ENCODE peak calls at places on chromosomes 4 and X, in six cellular contexts. One of them, this sample, is unnamed.

GRCh38 chr4:143554728-143555597 is 41.5 kb downstream of the SMARCA5 start:
- DNase-seq in skeletal muscle cell: no peak
- DNase-seq in ovary: no peak
- DNase-seq in transverse colon: no peak
- DNase-seq in heart left ventricle: no peak
- DNase-seq in foreskin fibroblast: no peak
- DNase-seq in this sample: no peak

GRCh38 chr4:42473071-42473684 is 75.9 kb downstream of the SHISA3 start:
- DNase-seq in skeletal muscle cell: no peak
- DNase-seq in ovary: no peak
- DNase-seq in transverse colon: no peak
- DNase-seq in heart left ventricle: no peak
- DNase-seq in foreskin fibroblast: no peak
- DNase-seq in this sample: no peak

GRCh38 chrX:72182924-72183323 is 1.4 kb downstream of the PIN4 start:
- DNase-seq in skeletal muscle cell: no peak
- DNase-seq in ovary: no peak
- DNase-seq in transverse colon: no peak
- DNase-seq in heart left ventricle: no peak
- DNase-seq in foreskin fibroblast: no peak
- DNase-seq in this sample: no peak

GRCh38 chr4:1802720-1803522 is 9.8 kb downstream of the FGFR3 start:
- DNase-seq in skeletal muscle cell: no peak
- DNase-seq in ovary: no peak
- DNase-seq in transverse colon: no peak
- DNase-seq in heart left ventricle: no peak
- DNase-seq in foreskin fibroblast: no peak
- DNase-seq in this sample: no peak

GRCh38 chr4:89296399-89296798 is 11.2 kb downstream of the GPRIN3 start:
- DNase-seq in skeletal muscle cell: no peak
- DNase-seq in ovary: no peak
- DNase-seq in transverse colon: no peak
- DNase-seq in heart left ventricle: no peak
- DNase-seq in foreskin fibroblast: no peak
- DNase-seq in this sample: no peak

GRCh38 chrX:13216139-13216538 is 103.7 kb downstream of the ATXN3L start:
- DNase-seq in skeletal muscle cell: no peak
- DNase-seq in ovary: no peak
- DNase-seq in transverse colon: no peak
- DNase-seq in heart left ventricle: no peak
- DNase-seq in foreskin fibroblast: no peak
- DNase-seq in this sample: no peak

GRCh38 chr4:123737156-123737555 is 340.6 kb downstream of the SPRY1 start:
- DNase-seq in skeletal muscle cell: no peak
- DNase-seq in ovary: no peak
- DNase-seq in transverse colon: no peak
- DNase-seq in heart left ventricle: no peak
- DNase-seq in foreskin fibroblast: no peak
- DNase-seq in this sample: no peak

GRCh38 chr4:139851639-139852038 is 186.0 kb downstream of the MGST2 start:
- DNase-seq in skeletal muscle cell: no peak
- DNase-seq in ovary: no peak
- DNase-seq in transverse colon: no peak
- DNase-seq in heart left ventricle: no peak
- DNase-seq in foreskin fibroblast: no peak
- DNase-seq in this sample: no peak

GRCh38 chr4:13783800-13784411 is 156.4 kb upstream of the BOD1L1 start:
- DNase-seq in skeletal muscle cell: no peak
- DNase-seq in ovary: no peak
- DNase-seq in transverse colon: no peak
- DNase-seq in heart left ventricle: no peak
- DNase-seq in foreskin fibroblast: no peak
- DNase-seq in this sample: peak; percentile 55

GRCh38 chrX:25754399-25754798 is 383.7 kb upstream of the MAGEB18 start:
- DNase-seq in skeletal muscle cell: no peak
- DNase-seq in ovary: no peak
- DNase-seq in transverse colon: no peak
- DNase-seq in heart left ventricle: no peak
- DNase-seq in foreskin fibroblast: no peak
- DNase-seq in this sample: no peak

GRCh38 chr4:80036949-80037348 is 36.1 kb downstream of the ANTXR2 start:
- DNase-seq in skeletal muscle cell: peak; percentile 83
- DNase-seq in ovary: no peak
- DNase-seq in transverse colon: no peak
- DNase-seq in heart left ventricle: no peak
- DNase-seq in foreskin fibroblast: peak; percentile 40
- DNase-seq in this sample: no peak

GRCh38 chrX:9420513-9420912 is 44.3 kb upstream of the TBL1X start:
- DNase-seq in skeletal muscle cell: no peak
- DNase-seq in ovary: no peak
- DNase-seq in transverse colon: no peak
- DNase-seq in heart left ventricle: no peak
- DNase-seq in foreskin fibroblast: no peak
- DNase-seq in this sample: no peak

GRCh38 chr4:82593416-82593815 is 31.6 kb upstream of the TMEM150C start:
- DNase-seq in skeletal muscle cell: no peak
- DNase-seq in ovary: no peak
- DNase-seq in transverse colon: no peak
- DNase-seq in heart left ventricle: no peak
- DNase-seq in foreskin fibroblast: no peak
- DNase-seq in this sample: no peak

GRCh38 chrX:40304115-40304514 is 206.4 kb upstream of the BCOR start:
- DNase-seq in skeletal muscle cell: no peak
- DNase-seq in ovary: no peak
- DNase-seq in transverse colon: no peak
- DNase-seq in heart left ventricle: no peak
- DNase-seq in foreskin fibroblast: no peak
- DNase-seq in this sample: no peak

GRCh38 chrX:153925739-153926593 is at the start of gene ARHGAP4:
- DNase-seq in skeletal muscle cell: no peak
- DNase-seq in ovary: no peak
- DNase-seq in transverse colon: no peak
- DNase-seq in heart left ventricle: no peak
- DNase-seq in foreskin fibroblast: no peak
- DNase-seq in this sample: no peak

GRCh38 chr4:163902417-163902816 is 407.9 kb downstream of the TMA16 start:
- DNase-seq in skeletal muscle cell: no peak
- DNase-seq in ovary: no peak
- DNase-seq in transverse colon: no peak
- DNase-seq in heart left ventricle: no peak
- DNase-seq in foreskin fibroblast: no peak
- DNase-seq in this sample: no peak

GRCh38 chrX:56113785-56114436 is 118.2 kb upstream of the KLF8 start:
- DNase-seq in skeletal muscle cell: no peak
- DNase-seq in ovary: no peak
- DNase-seq in transverse colon: no peak
- DNase-seq in heart left ventricle: no peak
- DNase-seq in foreskin fibroblast: no peak
- DNase-seq in this sample: peak; percentile 0

GRCh38 chr4:130922955-130923354 is 1827.0 kb downstream of the C4orf33 start:
- DNase-seq in skeletal muscle cell: no peak
- DNase-seq in ovary: no peak
- DNase-seq in transverse colon: no peak
- DNase-seq in heart left ventricle: peak; percentile 26
- DNase-seq in foreskin fibroblast: no peak
- DNase-seq in this sample: no peak

GRCh38 chr4:55446578-55446922 is 50.8 kb downstream of the TMEM165 start:
- DNase-seq in skeletal muscle cell: no peak
- DNase-seq in ovary: no peak
- DNase-seq in transverse colon: no peak
- DNase-seq in heart left ventricle: no peak
- DNase-seq in foreskin fibroblast: no peak
- DNase-seq in this sample: no peak

GRCh38 chr4:1780435-1780834 is 12.7 kb upstream of the FGFR3 start:
- DNase-seq in skeletal muscle cell: no peak
- DNase-seq in ovary: no peak
- DNase-seq in transverse colon: no peak
- DNase-seq in heart left ventricle: no peak
- DNase-seq in foreskin fibroblast: no peak
- DNase-seq in this sample: no peak

GRCh38 chr4:112411781-112412281 is 104.1 kb downstream of the NEUROG2 start:
- DNase-seq in skeletal muscle cell: no peak
- DNase-seq in ovary: no peak
- DNase-seq in transverse colon: no peak
- DNase-seq in heart left ventricle: peak; percentile 49
- DNase-seq in foreskin fibroblast: no peak
- DNase-seq in this sample: no peak

GRCh38 chrX:54182194-54182863 is 725 bp downstream of the FAM120C start:
- DNase-seq in skeletal muscle cell: no peak
- DNase-seq in ovary: peak; percentile 55
- DNase-seq in transverse colon: peak; percentile 70
- DNase-seq in heart left ventricle: peak; percentile 74
- DNase-seq in foreskin fibroblast: peak; percentile 21
- DNase-seq in this sample: peak; percentile 51

GRCh38 chr4:158371158-158371557 is 150.5 kb upstream of the RXFP1 start:
- DNase-seq in skeletal muscle cell: no peak
- DNase-seq in ovary: no peak
- DNase-seq in transverse colon: no peak
- DNase-seq in heart left ventricle: no peak
- DNase-seq in foreskin fibroblast: peak; percentile 20
- DNase-seq in this sample: peak; percentile 51

GRCh38 chr4:2930821-2931764 is 32.1 kb downstream of the NOP14 start:
- DNase-seq in skeletal muscle cell: no peak
- DNase-seq in ovary: peak; percentile 21
- DNase-seq in transverse colon: peak; percentile 45
- DNase-seq in heart left ventricle: peak; percentile 67
- DNase-seq in foreskin fibroblast: no peak
- DNase-seq in this sample: no peak

GRCh38 chr4:122661176-122661575 is 40.3 kb upstream of the IL21 start:
- DNase-seq in skeletal muscle cell: no peak
- DNase-seq in ovary: no peak
- DNase-seq in transverse colon: no peak
- DNase-seq in heart left ventricle: no peak
- DNase-seq in foreskin fibroblast: peak; percentile 75
- DNase-seq in this sample: peak; percentile 23

GRCh38 chrX:72126539-72127140 is 5.1 kb downstream of the RTL5 start:
- DNase-seq in skeletal muscle cell: peak; percentile 73
- DNase-seq in ovary: peak; percentile 89
- DNase-seq in transverse colon: peak; percentile 87
- DNase-seq in heart left ventricle: peak; percentile 85
- DNase-seq in foreskin fibroblast: peak; percentile 68
- DNase-seq in this sample: peak; percentile 80

GRCh38 chrX:25021132-25021498 is 5.3 kb upstream of the ARX start:
- DNase-seq in skeletal muscle cell: no peak
- DNase-seq in ovary: no peak
- DNase-seq in transverse colon: no peak
- DNase-seq in heart left ventricle: no peak
- DNase-seq in foreskin fibroblast: no peak
- DNase-seq in this sample: no peak

DNA sequence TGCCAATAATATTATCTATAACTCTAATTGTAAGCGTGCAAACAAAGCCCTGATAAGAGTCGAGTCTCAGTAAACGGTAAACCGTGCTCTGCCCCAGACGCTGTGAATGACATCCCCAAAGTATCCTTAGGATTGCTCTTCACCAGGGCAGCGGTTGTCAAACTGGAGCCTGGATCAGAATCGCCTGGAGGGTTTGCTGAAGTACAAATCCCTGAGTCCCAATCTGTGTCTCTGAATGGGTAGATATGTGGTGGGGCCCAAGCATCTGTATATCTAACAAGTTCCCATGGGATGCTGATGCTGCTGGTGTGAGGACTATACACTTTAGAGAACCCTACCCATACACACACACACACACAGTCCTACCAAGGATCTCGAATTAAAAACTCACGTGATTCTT is 813 bp upstream of the APBB2 start:
- DNase-seq in skeletal muscle cell: no peak
- DNase-seq in ovary: no peak
- DNase-seq in transverse colon: no peak
- DNase-seq in heart left ventricle: no peak
- DNase-seq in foreskin fibroblast: no peak
- DNase-seq in this sample: no peak
- H3K4me3 ChIP-seq in skeletal muscle cell: no peak overlapping the region
- H3K4me3 ChIP-seq in ovary: no peak overlapping the region
- H3K4me3 ChIP-seq in transverse colon: peak overlapping the region; percentile 89
- H3K4me3 ChIP-seq in heart left ventricle: no peak overlapping the region
- H3K4me3 ChIP-seq in foreskin fibroblast: no peak overlapping the region
- H3K4me3 ChIP-seq in this sample: no peak overlapping the region

GRCh38 chr4:40190880-40191815 is 5.7 kb upstream of the RHOH start:
- DNase-seq in skeletal muscle cell: no peak
- DNase-seq in ovary: no peak
- DNase-seq in transverse colon: no peak
- DNase-seq in heart left ventricle: no peak
- DNase-seq in foreskin fibroblast: no peak
- DNase-seq in this sample: no peak
- H3K4me3 ChIP-seq in skeletal muscle cell: no peak overlapping the region
- H3K4me3 ChIP-seq in ovary: no peak overlapping the region
- H3K4me3 ChIP-seq in transverse colon: no peak overlapping the region
- H3K4me3 ChIP-seq in heart left ventricle: no peak overlapping the region
- H3K4me3 ChIP-seq in foreskin fibroblast: no peak overlapping the region
- H3K4me3 ChIP-seq in this sample: no peak overlapping the region

GRCh38 chr4:118032691-118033090 is 1.6 kb upstream of the NDST3 start:
- DNase-seq in skeletal muscle cell: no peak
- DNase-seq in ovary: no peak
- DNase-seq in transverse colon: no peak
- DNase-seq in heart left ventricle: no peak
- DNase-seq in foreskin fibroblast: no peak
- DNase-seq in this sample: peak; percentile 46

GRCh38 chr4:118035309-118035708 is 1.0 kb downstream of the NDST3 start:
- DNase-seq in skeletal muscle cell: no peak
- DNase-seq in ovary: no peak
- DNase-seq in transverse colon: no peak
- DNase-seq in heart left ventricle: no peak
- DNase-seq in foreskin fibroblast: no peak
- DNase-seq in this sample: no peak

GRCh38 chr4:118036336-118036735 is 2.0 kb downstream of the NDST3 start:
- DNase-seq in skeletal muscle cell: no peak
- DNase-seq in ovary: no peak
- DNase-seq in transverse colon: no peak
- DNase-seq in heart left ventricle: no peak
- DNase-seq in foreskin fibroblast: no peak
- DNase-seq in this sample: no peak

GRCh38 chr4:118034061-118034785 is at the start of gene NDST3:
- DNase-seq in skeletal muscle cell: peak; percentile 2
- DNase-seq in ovary: peak; percentile 16
- DNase-seq in transverse colon: peak; percentile 39
- DNase-seq in heart left ventricle: peak; percentile 46
- DNase-seq in foreskin fibroblast: peak; percentile 10
- DNase-seq in this sample: peak; percentile 77

GRCh38 chr4:118033148-118034060 is 882 bp upstream of the NDST3 start:
- DNase-seq in skeletal muscle cell: peak; percentile 4
- DNase-seq in ovary: peak; percentile 21
- DNase-seq in transverse colon: peak; percentile 69
- DNase-seq in heart left ventricle: peak; percentile 63
- DNase-seq in foreskin fibroblast: peak; percentile 30
- DNase-seq in this sample: peak; percentile 48
- H3K4me3 ChIP-seq in skeletal muscle cell: peak overlapping the region; percentile 55
- H3K4me3 ChIP-seq in ovary: peak overlapping the region; percentile 21
- H3K4me3 ChIP-seq in transverse colon: peak overlapping the region; percentile 54
- H3K4me3 ChIP-seq in heart left ventricle: peak overlapping the region; percentile 21
- H3K4me3 ChIP-seq in foreskin fibroblast: peak overlapping the region; percentile 55
- H3K4me3 ChIP-seq in this sample: peak overlapping the region; percentile 29

DNA sequence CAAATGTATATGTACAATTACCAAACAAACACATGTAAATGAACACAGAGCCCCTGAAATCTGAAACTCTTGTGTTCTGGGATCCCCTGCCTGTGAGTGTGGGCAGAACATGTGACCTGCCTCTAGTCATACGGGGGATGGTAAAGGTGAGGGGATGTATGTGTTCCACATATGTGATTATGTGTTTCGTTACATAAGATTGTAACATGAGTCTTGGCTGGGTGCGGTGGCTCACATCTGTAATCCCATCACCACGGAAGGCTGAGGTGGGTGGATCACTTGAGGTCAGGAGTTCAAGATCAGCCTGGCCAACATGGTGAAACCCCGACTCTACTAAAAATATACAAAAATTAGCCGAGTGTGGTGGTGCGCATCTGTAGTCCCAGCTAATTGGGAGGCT is 37.1 kb upstream of the SLC2A9 start:
- DNase-seq in skeletal muscle cell: no peak
- DNase-seq in ovary: no peak
- DNase-seq in transverse colon: no peak
- DNase-seq in heart left ventricle: no peak
- DNase-seq in foreskin fibroblast: no peak
- DNase-seq in this sample: no peak
- H3K4me3 ChIP-seq in skeletal muscle cell: no peak overlapping the region
- H3K4me3 ChIP-seq in ovary: no peak overlapping the region
- H3K4me3 ChIP-seq in transverse colon: no peak overlapping the region
- H3K4me3 ChIP-seq in heart left ventricle: no peak overlapping the region
- H3K4me3 ChIP-seq in foreskin fibroblast: no peak overlapping the region
- H3K4me3 ChIP-seq in this sample: no peak overlapping the region